ENCODE peak calls at places on chromosomes 12 and 14, in six cellular contexts. O is H7, J is left ventricle myocardium inferior, Y is cardiac muscle cell, S is fibroblast of lung, C is suprapubic skin. T is an unnamed sample.

GRCh38 chr14:41280745-41281144 is 325.9 kb upstream of the LRFN5 start:
- DNase-seq in O (no peak), J (no peak), Y (peak), S (peak), C (no peak), T (no peak)

GRCh38 chr12:53344824-53345485 is 8.8 kb upstream of the SP7 start:
- DNase-seq in O (peak), J (peak), Y (peak), S (peak), C (peak), T (peak)

GRCh38 chr14:91872011-91872476 is 4.7 kb upstream of the TC2N start:
- DNase-seq in O (no peak), J (no peak), Y (no peak), S (no peak), C (no peak), T (no peak)

GRCh38 chr14:30257946-30258661 is 300.9 kb upstream of the G2E3 start:
- DNase-seq in O (no peak), J (no peak), Y (no peak), S (no peak), C (no peak), T (no peak)

GRCh38 chr12:98431089-98431488 is 84.3 kb upstream of the TMPO start:
- DNase-seq in O (no peak), J (no peak), Y (no peak), S (no peak), C (no peak), T (no peak)

GRCh38 chr14:44785096-44785495 is 176.7 kb downstream of the KLHL28 start:
- DNase-seq in O (no peak), J (no peak), Y (peak), S (peak), C (no peak), T (no peak)

GRCh38 chr12:21065845-21066244 is 65.1 kb upstream of the SLCO1B1 start:
- DNase-seq in O (no peak), J (no peak), Y (peak), S (no peak), C (no peak), T (no peak)

GRCh38 chr12:41701943-41702601 is 442.6 kb downstream of the GXYLT1 start:
- DNase-seq in O (no peak), J (no peak), Y (no peak), S (no peak), C (no peak), T (no peak)

GRCh38 chr14:91371990-91372375 is 45.6 kb downstream of the CCDC88C start:
- DNase-seq in O (no peak), J (no peak), Y (no peak), S (no peak), C (no peak), T (no peak)

GRCh38 chr14:34890937-34891336 is 15.8 kb upstream of the BAZ1A start:
- DNase-seq in O (no peak), J (no peak), Y (no peak), S (no peak), C (no peak), T (no peak)
- H3K4me3 ChIP-seq in O (no peak), J (no peak), Y (no peak), S (no peak), C (no peak), T (no peak)

GRCh38 chr12:73612571-73612970 is 925.1 kb upstream of the ATXN7L3B start:
- DNase-seq in O (no peak), J (no peak), Y (no peak), S (no peak), C (no peak), T (no peak)
- H3K4me3 ChIP-seq in O (no peak), J (no peak), Y (no peak), S (no peak), C (no peak), T (no peak)

GRCh38 chr12:58309806-58310205 is 368.4 kb downstream of the ATP23 start:
- DNase-seq in O (no peak), J (no peak), Y (no peak), S (no peak), C (no peak), T (no peak)
- H3K4me3 ChIP-seq in O (no peak), J (no peak), Y (no peak), S (no peak), C (no peak), T (no peak)

DNA sequence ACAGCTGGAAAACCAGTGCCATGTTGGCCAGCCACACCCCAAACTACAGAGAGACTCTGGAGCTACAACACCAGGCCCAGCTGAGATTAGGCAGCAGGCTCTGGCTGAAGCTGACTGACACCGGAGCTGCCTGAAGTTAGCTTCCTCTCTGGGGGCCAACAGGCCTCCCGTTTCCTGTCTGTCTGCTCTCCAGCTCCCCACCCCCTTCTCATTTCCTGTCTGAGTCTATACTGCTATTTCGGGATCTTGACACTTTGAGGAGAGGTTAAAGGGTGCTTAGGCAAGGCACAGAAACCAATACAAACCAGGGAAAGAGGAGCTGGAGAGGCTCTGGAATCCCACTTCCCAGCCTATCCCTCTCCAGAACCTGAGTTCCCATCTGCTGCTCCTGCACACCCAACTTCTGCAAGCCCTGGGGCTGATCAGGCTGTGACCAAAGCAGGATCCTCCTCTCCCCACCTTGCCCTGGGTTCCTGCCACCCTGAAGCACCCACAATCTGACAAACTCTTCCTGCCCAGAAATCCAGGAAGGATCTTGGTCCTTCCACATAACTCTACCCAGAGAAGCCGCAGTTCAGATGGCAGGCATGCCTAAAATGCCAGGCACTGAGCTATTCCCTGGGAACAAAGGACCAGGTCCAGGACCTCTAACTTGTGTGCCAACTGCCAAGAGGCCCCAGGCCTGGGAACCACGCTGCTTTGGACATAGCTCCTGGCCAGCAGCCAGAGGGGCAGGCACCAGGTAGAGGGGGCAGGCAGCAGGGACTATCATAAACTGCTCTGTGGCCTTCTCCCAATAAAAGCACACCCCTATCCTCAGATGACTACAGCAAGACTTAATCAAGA is 39.9 kb downstream of the PRPF40B start:
- DNase-seq in O (peak), J (peak), Y (peak), S (peak), C (no peak), T (peak)
- H3K4me3 ChIP-seq in O (no peak), J (peak), Y (no peak), S (no peak), C (no peak), T (no peak)

GRCh38 chr12:58367041-58367440 is 425.7 kb downstream of the ATP23 start:
- DNase-seq in O (no peak), J (no peak), Y (no peak), S (no peak), C (no peak), T (no peak)

GRCh38 chr12:58378038-58378437 is 436.7 kb downstream of the ATP23 start:
- DNase-seq in O (no peak), J (no peak), Y (peak), S (peak), C (no peak), T (no peak)

GRCh38 chr12:58369576-58369975 is 428.2 kb downstream of the ATP23 start:
- DNase-seq in O (no peak), J (no peak), Y (no peak), S (no peak), C (no peak), T (no peak)

GRCh38 chr12:58368001-58368400 is 426.6 kb downstream of the ATP23 start:
- DNase-seq in O (no peak), J (no peak), Y (no peak), S (peak), C (no peak), T (no peak)

DNA sequence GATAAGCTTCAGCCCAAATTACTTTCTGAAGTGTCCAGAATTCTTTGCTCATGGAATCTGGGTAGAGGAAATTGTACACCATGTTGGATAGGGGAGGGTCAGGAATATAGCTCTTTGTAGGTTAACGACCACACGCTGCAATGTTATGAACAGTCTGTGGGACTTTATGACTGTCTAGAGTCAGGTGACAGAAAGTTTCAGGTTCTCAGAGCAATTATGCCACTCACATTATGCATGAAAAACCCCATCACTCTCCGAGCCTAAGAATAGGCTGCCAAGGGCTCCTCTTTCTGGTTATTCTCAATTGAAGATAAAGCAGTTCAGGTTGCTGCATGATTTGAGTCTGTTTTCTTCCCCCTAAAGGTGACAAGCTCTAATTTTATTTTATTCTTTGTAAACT is 430.9 kb downstream of the ATP23 start:
- DNase-seq in O (no peak), J (no peak), Y (no peak), S (no peak), C (no peak), T (no peak)
- H3K4me3 ChIP-seq in O (no peak), J (no peak), Y (no peak), S (no peak), C (no peak), T (no peak)

T was measured in ovary.